ENCODE peak calls at places on chromosomes 5 and 9, in eight cellular contexts. K is tibial artery, Y is adrenal gland, U is upper lobe of left lung, F is kidney, J is neural progenitor cell, X is GM23248, Z is mammary epithelial cell. I is an unnamed sample.

GRCh38 chr9:38393128-38393809 is 767 bp downstream of the ALDH1B1 start:
- DNase-seq in K (no peak), Y (no peak), U (no peak), F (peak; percentile 56), J (no peak), X (peak; percentile 34), Z (no peak), I (no peak)

GRCh38 chr9:6955251-6955921 is 197.6 kb downstream of the KDM4C start:
- DNase-seq in K (no peak), Y (no peak), U (no peak), F (no peak), J (peak; percentile 67), X (peak; percentile 60), Z (no peak), I (no peak)

GRCh38 chr5:39178856-39179255 is 40.5 kb downstream of the FYB1 start:
- DNase-seq in K (no peak), Y (no peak), U (no peak), F (no peak), J (no peak), X (no peak), Z (no peak), I (no peak)

GRCh38 chr9:96376926-96377874 is 6.3 kb downstream of the SLC35D2 start:
- DNase-seq in K (no peak), Y (no peak), U (no peak), F (no peak), J (no peak), X (peak; percentile 44), Z (peak; percentile 26), I (peak; percentile 70)

GRCh38 chr9:37920471-37921167 is 16.7 kb upstream of the SLC25A51 start:
- DNase-seq in K (no peak), Y (no peak), U (no peak), F (no peak), J (peak; percentile 66), X (no peak), Z (no peak), I (peak; percentile 53)

GRCh38 chr9:73074176-73074708 is 77.4 kb upstream of the ANXA1 start:
- DNase-seq in K (no peak), Y (no peak), U (no peak), F (no peak), J (no peak), X (no peak), Z (no peak), I (no peak)

GRCh38 chr9:111198936-111199335 is 131.1 kb downstream of the OR2K2 start:
- DNase-seq in K (no peak), Y (no peak), U (no peak), F (no peak), J (no peak), X (peak; percentile 11), Z (no peak), I (no peak)

GRCh38 chr9:93209576-93210323 is 25.8 kb downstream of the WNK2 start:
- DNase-seq in K (no peak), Y (no peak), U (no peak), F (peak; percentile 60), J (no peak), X (no peak), Z (no peak), I (no peak)

GRCh38 chr9:134283111-134283515 is 43.1 kb upstream of the RXRA start:
- DNase-seq in K (peak; percentile 61), Y (no peak), U (peak; percentile 85), F (no peak), J (no peak), X (peak; percentile 86), Z (peak; percentile 53), I (peak; percentile 73)

GRCh38 chr9:136686794-136687711 is at the start of gene AGPAT2:
- DNase-seq in K (peak; percentile 63), Y (peak; percentile 75), U (peak; percentile 96), F (peak; percentile 95), J (peak; percentile 68), X (peak; percentile 73), Z (peak; percentile 51), I (peak; percentile 94)

GRCh38 chr9:76472925-76473324 is 13.9 kb downstream of the GCNT1 start:
- DNase-seq in K (no peak), Y (no peak), U (no peak), F (no peak), J (no peak), X (no peak), Z (peak; percentile 33), I (no peak)

GRCh38 chr5:172575416-172575815 is 65.6 kb upstream of the NEURL1B start:
- DNase-seq in K (no peak), Y (no peak), U (no peak), F (no peak), J (no peak), X (no peak), Z (no peak), I (no peak)

GRCh38 chr5:94508421-94509148 is 109.8 kb downstream of the KIAA0825 start:
- DNase-seq in K (no peak), Y (no peak), U (no peak), F (no peak), J (no peak), X (peak; percentile 5), Z (no peak), I (no peak)

GRCh38 chr5:132387649-132388117 is 18.2 kb downstream of the SLC22A5 start:
- DNase-seq in K (peak; percentile 84), Y (peak; percentile 58), U (peak; percentile 29), F (peak; percentile 77), J (no peak), X (peak; percentile 95), Z (peak; percentile 91), I (no peak)

GRCh38 chr5:132388244-132389050 is 18.9 kb downstream of the SLC22A5 start:
- DNase-seq in K (no peak), Y (no peak), U (no peak), F (peak; percentile 81), J (no peak), X (peak; percentile 51), Z (no peak), I (no peak)

GRCh38 chr5:132385321-132386105 is 16.0 kb downstream of the SLC22A5 start:
- DNase-seq in K (peak; percentile 49), Y (peak; percentile 67), U (peak; percentile 56), F (no peak), J (peak; percentile 50), X (peak; percentile 79), Z (peak; percentile 36), I (no peak)

GRCh38 chr5:132389051-132389331 is 19.5 kb downstream of the SLC22A5 start:
- DNase-seq in K (no peak), Y (no peak), U (no peak), F (no peak), J (no peak), X (peak; percentile 46), Z (no peak), I (no peak)

DNA sequence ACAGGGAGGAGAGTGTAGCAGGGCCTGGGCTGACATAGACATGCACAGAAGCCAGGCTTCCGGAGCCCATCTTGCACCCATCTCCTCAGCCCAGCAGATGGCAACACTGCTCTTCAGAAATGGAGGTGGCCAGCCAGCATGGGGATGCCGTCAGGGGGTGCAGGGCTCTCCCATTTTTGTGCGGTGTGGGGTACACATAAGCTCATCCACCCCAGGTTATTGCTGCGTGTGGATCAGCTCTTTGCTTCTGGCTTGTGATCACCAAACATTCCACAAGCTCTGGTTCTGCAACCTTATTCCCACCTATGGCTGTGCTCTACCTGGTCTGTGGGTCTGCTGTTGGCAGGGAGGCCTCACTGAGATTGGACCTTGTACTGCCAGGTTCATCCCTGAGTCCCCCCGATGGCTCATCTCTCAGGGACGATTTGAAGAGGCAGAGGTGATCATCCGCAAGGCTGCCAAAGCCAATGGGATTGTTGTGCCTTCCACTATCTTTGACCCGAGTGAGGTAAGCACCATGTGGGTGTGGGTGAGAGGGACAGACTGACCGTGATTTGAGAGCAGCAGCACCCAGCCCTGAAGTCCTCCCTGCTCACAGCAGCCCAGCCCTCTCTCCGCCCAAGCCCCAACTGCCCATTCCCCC is 17.3 kb downstream of the SLC22A5 start:
- DNase-seq in K (peak; percentile 74), Y (peak; percentile 65), U (no peak), F (peak; percentile 88), J (peak; percentile 70), X (peak; percentile 87), Z (peak; percentile 58), I (peak; percentile 84)
- H3K4me1 ChIP-seq in K (peaks cover 51% of the 10 kb centered on the region), Y (peaks cover 23% of the 10 kb centered on the region), U (peaks cover 41% of the 10 kb centered on the region), F (peaks cover 37% of the 10 kb centered on the region), J (no peaks in the 10 kb centered on the region), X (peaks cover 37% of the 10 kb centered on the region), Z (peaks cover 47% of the 10 kb centered on the region), I (peaks cover 48% of the 10 kb centered on the region)

GRCh38 chr9:35110327-35110758 is 5.3 kb downstream of the ATOSB start:
- DNase-seq in K (peak; percentile 64), Y (peak; percentile 62), U (no peak), F (peak; percentile 80), J (no peak), X (peak; percentile 79), Z (peak; percentile 55), I (no peak)
- H3K4me1 ChIP-seq in K (peaks cover 58% of the 10 kb centered on the region), Y (peaks cover 37% of the 10 kb centered on the region), U (peaks cover 51% of the 10 kb centered on the region), F (peaks cover 35% of the 10 kb centered on the region), J (peaks cover 23% of the 10 kb centered on the region), X (peaks cover 39% of the 10 kb centered on the region), Z (peaks cover 34% of the 10 kb centered on the region), I (peaks cover 47% of the 10 kb centered on the region)

GRCh38 chr9:687994-688393 is 153.5 kb upstream of the DMRT1 start:
- DNase-seq in K (no peak), Y (no peak), U (no peak), F (no peak), J (no peak), X (no peak), Z (no peak), I (no peak)
- H3K4me1 ChIP-seq in K (peaks cover 97% of the 10 kb centered on the region), Y (peaks cover 14% of the 10 kb centered on the region), U (peaks cover 2% of the 10 kb centered on the region), F (peaks cover 7% of the 10 kb centered on the region), J (peaks cover 42% of the 10 kb centered on the region), X (peaks cover 54% of the 10 kb centered on the region), Z (peaks cover 66% of the 10 kb centered on the region), I (peaks cover 10% of the 10 kb centered on the region)

GRCh38 chr9:83191154-83191553 is 128.2 kb upstream of the RASEF start:
- DNase-seq in K (no peak), Y (no peak), U (no peak), F (no peak), J (no peak), X (no peak), Z (no peak), I (no peak)

GRCh38 chr9:83186354-83186753 is 123.4 kb upstream of the RASEF start:
- DNase-seq in K (no peak), Y (no peak), U (no peak), F (no peak), J (no peak), X (no peak), Z (no peak), I (no peak)

GRCh38 chr9:83182071-83182470 is 119.1 kb upstream of the RASEF start:
- DNase-seq in K (no peak), Y (no peak), U (no peak), F (no peak), J (no peak), X (no peak), Z (no peak), I (no peak)

GRCh38 chr9:83188272-83188671 is 125.3 kb upstream of the RASEF start:
- DNase-seq in K (no peak), Y (no peak), U (no peak), F (no peak), J (no peak), X (no peak), Z (no peak), I (no peak)

DNA sequence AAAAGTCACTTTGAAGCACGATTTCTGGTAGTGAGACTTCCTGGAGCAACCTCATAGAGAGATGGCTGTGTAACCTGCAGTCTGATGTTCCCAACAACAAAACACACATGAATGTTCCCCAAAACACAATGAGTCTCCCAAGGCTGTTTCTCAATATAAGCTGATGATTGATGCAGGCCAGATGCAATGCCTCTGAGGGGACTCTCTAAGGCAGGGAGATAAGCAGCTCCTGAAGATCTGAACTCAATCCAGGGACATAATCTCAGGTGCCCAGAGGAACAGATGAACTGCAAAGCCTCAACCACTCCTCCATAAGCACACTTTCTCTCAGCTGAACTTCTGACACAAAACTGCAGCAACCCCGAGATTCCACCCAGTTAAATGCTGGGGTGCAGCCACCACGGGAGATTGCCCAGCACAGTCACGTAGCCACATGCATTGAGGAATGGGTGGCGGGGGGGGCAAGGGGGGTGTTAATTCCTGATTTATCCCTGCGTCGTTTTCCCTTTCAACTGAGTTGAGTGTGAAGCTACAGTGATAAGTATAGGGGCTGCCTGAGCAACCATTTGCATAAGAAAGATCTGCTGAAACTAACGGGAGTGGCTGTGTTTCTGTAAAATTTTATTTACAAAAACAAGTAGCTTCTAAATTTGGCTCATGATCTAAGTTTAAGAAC is 122.7 kb upstream of the RASEF start:
- DNase-seq in K (no peak), Y (no peak), U (no peak), F (no peak), J (peak; percentile 13), X (no peak), Z (no peak), I (no peak)
- H3K4me1 ChIP-seq in K (no peaks in the 10 kb centered on the region), Y (no peaks in the 10 kb centered on the region), U (no peaks in the 10 kb centered on the region), F (no peaks in the 10 kb centered on the region), J (peaks cover 28% of the 10 kb centered on the region), X (no peaks in the 10 kb centered on the region), Z (no peaks in the 10 kb centered on the region), I (no peaks in the 10 kb centered on the region)

I was measured in upper lobe of right lung.